ENCODE peak calls at places on chromosome 4, in six cellular contexts. One of them, this sample, is unnamed.
A peak's percentile ranks its signal among the peaks of the same experiment; 100 is the strongest.

GRCh38 chr4:142404191-142404611 is 441.9 kb downstream of the INPP4B start:
- DNase-seq in HepG2: no peak
- DNase-seq in suprapubic skin: no peak
- DNase-seq in adrenal gland: peak; percentile 49
- DNase-seq in ovary: no peak
- DNase-seq in sigmoid colon: no peak
- DNase-seq in this sample: peak; percentile 18

GRCh38 chr4:23023121-23023520 is 330.4 kb downstream of the GBA3 start:
- DNase-seq in adrenal gland: no peak
- DNase-seq in suprapubic skin: no peak
- DNase-seq in ovary: no peak
- DNase-seq in HepG2: no peak
- DNase-seq in sigmoid colon: no peak
- DNase-seq in this sample: no peak

GRCh38 chr4:144579411-144580020 is 66.4 kb upstream of the HHIP start:
- DNase-seq in ovary: no peak
- DNase-seq in suprapubic skin: no peak
- DNase-seq in sigmoid colon: no peak
- DNase-seq in adrenal gland: no peak
- DNase-seq in HepG2: no peak
- DNase-seq in this sample: no peak

GRCh38 chr4:12296366-12296765 is 867.7 kb upstream of the HS3ST1 start:
- DNase-seq in ovary: no peak
- DNase-seq in HepG2: no peak
- DNase-seq in adrenal gland: no peak
- DNase-seq in suprapubic skin: no peak
- DNase-seq in sigmoid colon: no peak
- DNase-seq in this sample: no peak

GRCh38 chr4:164659765-164660164 is 94.2 kb upstream of the SMIM31 start:
- DNase-seq in sigmoid colon: no peak
- DNase-seq in adrenal gland: no peak
- DNase-seq in suprapubic skin: no peak
- DNase-seq in ovary: no peak
- DNase-seq in HepG2: no peak
- DNase-seq in this sample: no peak

GRCh38 chr4:20474119-20474518 is 222.4 kb downstream of the SLIT2 start:
- DNase-seq in ovary: no peak
- DNase-seq in adrenal gland: no peak
- DNase-seq in sigmoid colon: no peak
- DNase-seq in HepG2: no peak
- DNase-seq in suprapubic skin: no peak
- DNase-seq in this sample: no peak

GRCh38 chr4:88107406-88108107 is 50.9 kb downstream of the ABCG2 start:
- DNase-seq in adrenal gland: peak; percentile 45
- DNase-seq in suprapubic skin: no peak
- DNase-seq in ovary: no peak
- DNase-seq in HepG2: peak; percentile 99
- DNase-seq in sigmoid colon: no peak
- DNase-seq in this sample: peak; percentile 53

GRCh38 chr4:3436048-3436797 is 5.5 kb upstream of the HGFAC start:
- DNase-seq in ovary: no peak
- DNase-seq in HepG2: no peak
- DNase-seq in suprapubic skin: no peak
- DNase-seq in sigmoid colon: no peak
- DNase-seq in adrenal gland: no peak
- DNase-seq in this sample: no peak

GRCh38 chr4:66465111-66465510 is 794.8 kb upstream of the EPHA5 start:
- DNase-seq in ovary: no peak
- DNase-seq in sigmoid colon: no peak
- DNase-seq in HepG2: no peak
- DNase-seq in adrenal gland: no peak
- DNase-seq in suprapubic skin: no peak
- DNase-seq in this sample: no peak

GRCh38 chr4:76059750-76060149 is 14.8 kb upstream of the ART3 start:
- DNase-seq in ovary: no peak
- DNase-seq in sigmoid colon: no peak
- DNase-seq in HepG2: no peak
- DNase-seq in suprapubic skin: no peak
- DNase-seq in adrenal gland: no peak
- DNase-seq in this sample: no peak

GRCh38 chr4:143241892-143242291 is 57.2 kb downstream of the USP38 start:
- DNase-seq in suprapubic skin: no peak
- DNase-seq in ovary: no peak
- DNase-seq in sigmoid colon: no peak
- DNase-seq in HepG2: peak; percentile 24
- DNase-seq in adrenal gland: no peak
- DNase-seq in this sample: peak; percentile 36

GRCh38 chr4:5708171-5708828 is at the start of gene EVC2:
- DNase-seq in adrenal gland: peak; percentile 51
- DNase-seq in suprapubic skin: peak; percentile 88
- DNase-seq in HepG2: no peak
- DNase-seq in ovary: peak; percentile 87
- DNase-seq in sigmoid colon: peak; percentile 91
- DNase-seq in this sample: no peak

GRCh38 chr4:122898370-122899150 is 23.8 kb downstream of the NUDT6 start:
- DNase-seq in sigmoid colon: no peak
- DNase-seq in ovary: no peak
- DNase-seq in adrenal gland: peak; percentile 27
- DNase-seq in HepG2: no peak
- DNase-seq in suprapubic skin: no peak
- DNase-seq in this sample: no peak

GRCh38 chr4:7396186-7396585 is 38.5 kb downstream of the PSAPL1 start:
- DNase-seq in ovary: no peak
- DNase-seq in HepG2: no peak
- DNase-seq in adrenal gland: no peak
- DNase-seq in suprapubic skin: peak; percentile 48
- DNase-seq in sigmoid colon: no peak
- DNase-seq in this sample: no peak

GRCh38 chr4:87806520-87806919 is 7.2 kb downstream of the IBSP start:
- DNase-seq in adrenal gland: no peak
- DNase-seq in HepG2: no peak
- DNase-seq in ovary: no peak
- DNase-seq in suprapubic skin: no peak
- DNase-seq in sigmoid colon: no peak
- DNase-seq in this sample: no peak

GRCh38 chr4:158630893-158631292 is 40.8 kb downstream of the C4orf46 start:
- DNase-seq in ovary: no peak
- DNase-seq in suprapubic skin: no peak
- DNase-seq in HepG2: no peak
- DNase-seq in adrenal gland: no peak
- DNase-seq in sigmoid colon: no peak
- DNase-seq in this sample: no peak

GRCh38 chr4:42364654-42365053 is 32.6 kb upstream of the SHISA3 start:
- DNase-seq in sigmoid colon: no peak
- DNase-seq in suprapubic skin: no peak
- DNase-seq in ovary: no peak
- DNase-seq in adrenal gland: no peak
- DNase-seq in HepG2: no peak
- DNase-seq in this sample: no peak

GRCh38 chr4:38529189-38530115 is 134.5 kb upstream of the KLF3 start:
- DNase-seq in suprapubic skin: no peak
- DNase-seq in sigmoid colon: no peak
- DNase-seq in adrenal gland: peak; percentile 37
- DNase-seq in ovary: no peak
- DNase-seq in HepG2: no peak
- DNase-seq in this sample: peak; percentile 90

GRCh38 chr4:32607978-32608377 is 1887.8 kb downstream of the PCDH7 start:
- DNase-seq in suprapubic skin: no peak
- DNase-seq in adrenal gland: no peak
- DNase-seq in HepG2: no peak
- DNase-seq in ovary: no peak
- DNase-seq in sigmoid colon: no peak
- DNase-seq in this sample: no peak

GRCh38 chr4:100430441-100430840 is 87.4 kb downstream of the EMCN start:
- DNase-seq in HepG2: no peak
- DNase-seq in sigmoid colon: no peak
- DNase-seq in adrenal gland: no peak
- DNase-seq in ovary: no peak
- DNase-seq in suprapubic skin: no peak
- DNase-seq in this sample: no peak

GRCh38 chr4:121380448-121381147 is at the start of gene QRFPR:
- DNase-seq in adrenal gland: no peak
- DNase-seq in HepG2: no peak
- DNase-seq in sigmoid colon: no peak
- DNase-seq in ovary: no peak
- DNase-seq in suprapubic skin: no peak
- DNase-seq in this sample: peak; percentile 1

GRCh38 chr4:82718067-82718935 is 80.3 kb downstream of the SCD5 start:
- DNase-seq in sigmoid colon: peak; percentile 86
- DNase-seq in adrenal gland: peak; percentile 90
- DNase-seq in suprapubic skin: no peak
- DNase-seq in ovary: peak; percentile 81
- DNase-seq in HepG2: peak; percentile 9
- DNase-seq in this sample: no peak

GRCh38 chr4:181685911-181686310 is 557.3 kb upstream of the TENM3 start:
- DNase-seq in sigmoid colon: no peak
- DNase-seq in HepG2: no peak
- DNase-seq in suprapubic skin: no peak
- DNase-seq in adrenal gland: no peak
- DNase-seq in ovary: no peak
- DNase-seq in this sample: no peak

GRCh38 chr4:71195932-71196331 is 142.9 kb upstream of the SLC4A4 start:
- DNase-seq in HepG2: no peak
- DNase-seq in suprapubic skin: no peak
- DNase-seq in ovary: no peak
- DNase-seq in sigmoid colon: peak; percentile 56
- DNase-seq in adrenal gland: no peak
- DNase-seq in this sample: no peak

GRCh38 chr4:4457803-4458550 is 71.1 kb downstream of the NSG1 start:
- DNase-seq in adrenal gland: no peak
- DNase-seq in ovary: no peak
- DNase-seq in suprapubic skin: no peak
- DNase-seq in sigmoid colon: no peak
- DNase-seq in HepG2: no peak
- DNase-seq in this sample: no peak

GRCh38 chr4:94566420-94566819 is 114.7 kb downstream of the PDLIM5 start:
- DNase-seq in adrenal gland: no peak
- DNase-seq in HepG2: peak; percentile 71
- DNase-seq in suprapubic skin: no peak
- DNase-seq in ovary: no peak
- DNase-seq in sigmoid colon: no peak
- DNase-seq in this sample: no peak

GRCh38 chr4:113574636-113575103 is 186.9 kb downstream of the CAMK2D start:
- DNase-seq in sigmoid colon: no peak
- DNase-seq in ovary: no peak
- DNase-seq in suprapubic skin: no peak
- DNase-seq in HepG2: no peak
- DNase-seq in adrenal gland: no peak
- DNase-seq in this sample: no peak

DNA sequence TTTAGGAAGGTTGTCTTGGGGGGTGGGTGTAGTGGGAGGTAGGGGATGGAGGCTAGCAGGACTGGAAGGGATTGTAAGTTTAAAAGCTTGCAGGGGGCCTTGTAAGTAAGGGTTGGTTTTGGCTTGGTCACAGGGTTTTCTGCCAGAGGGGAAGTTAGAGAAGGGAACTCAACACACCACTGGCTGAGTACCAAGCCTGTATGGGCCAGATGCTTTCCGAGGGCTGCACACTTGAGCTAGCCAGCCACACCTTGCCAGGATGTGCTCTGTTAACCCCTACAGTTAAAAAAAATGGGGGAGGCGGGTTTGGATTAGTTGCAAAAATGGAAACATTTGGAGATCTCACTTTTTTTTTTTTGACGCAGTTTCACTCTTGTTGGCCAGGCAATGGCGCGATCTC is 1.2 kb upstream of the RPS3A start:
- DNase-seq in ovary: no peak
- DNase-seq in adrenal gland: peak; percentile 32
- DNase-seq in suprapubic skin: no peak
- DNase-seq in HepG2: no peak
- DNase-seq in sigmoid colon: peak; percentile 68
- DNase-seq in this sample: no peak
- TF ChIP-seq POLR2A in ovary: no peak
- TF ChIP-seq POLR2A in adrenal gland: no peak
- TF ChIP-seq POLR2A in suprapubic skin: no peak
- TF ChIP-seq POLR2A in HepG2: no peak
- TF ChIP-seq POLR2A in sigmoid colon: no peak
- TF ChIP-seq POLR2A in this sample: no peak

GRCh38 chr4:153434190-153434589 is 32.0 kb upstream of the TMEM131L start:
- DNase-seq in suprapubic skin: no peak
- DNase-seq in ovary: no peak
- DNase-seq in adrenal gland: no peak
- DNase-seq in HepG2: no peak
- DNase-seq in sigmoid colon: no peak
- DNase-seq in this sample: no peak

GRCh38 chr4:153428816-153429592 is 37.2 kb upstream of the TMEM131L start:
- DNase-seq in suprapubic skin: no peak
- DNase-seq in ovary: no peak
- DNase-seq in adrenal gland: no peak
- DNase-seq in HepG2: no peak
- DNase-seq in sigmoid colon: peak; percentile 68
- DNase-seq in this sample: no peak

GRCh38 chr4:153433753-153434105 is 32.4 kb upstream of the TMEM131L start:
- DNase-seq in ovary: no peak
- DNase-seq in adrenal gland: no peak
- DNase-seq in HepG2: no peak
- DNase-seq in sigmoid colon: no peak
- DNase-seq in suprapubic skin: no peak
- DNase-seq in this sample: no peak

GRCh38 chr4:153427363-153428071 is 38.6 kb upstream of the TMEM131L start:
- DNase-seq in sigmoid colon: no peak
- DNase-seq in suprapubic skin: no peak
- DNase-seq in HepG2: no peak
- DNase-seq in adrenal gland: no peak
- DNase-seq in ovary: no peak
- DNase-seq in this sample: no peak

GRCh38 chr4:153432971-153433752 is 33.0 kb upstream of the TMEM131L start:
- DNase-seq in ovary: peak; percentile 21
- DNase-seq in HepG2: peak; percentile 79
- DNase-seq in adrenal gland: peak; percentile 87
- DNase-seq in sigmoid colon: peak; percentile 74
- DNase-seq in suprapubic skin: no peak
- DNase-seq in this sample: peak; percentile 86
- TF ChIP-seq POLR2A in ovary: no peak
- TF ChIP-seq POLR2A in HepG2: no peak
- TF ChIP-seq POLR2A in adrenal gland: peak; percentile 8
- TF ChIP-seq POLR2A in sigmoid colon: no peak
- TF ChIP-seq POLR2A in suprapubic skin: no peak
- TF ChIP-seq POLR2A in this sample: no peak

GRCh38 chr4:102826890-102827673 is at the start of gene UBE2D3:
- DNase-seq in sigmoid colon: peak; percentile 99
- DNase-seq in adrenal gland: peak; percentile 96
- DNase-seq in ovary: peak; percentile 97
- DNase-seq in HepG2: peak; percentile 81
- DNase-seq in suprapubic skin: peak; percentile 98
- DNase-seq in this sample: peak; percentile 99
- TF ChIP-seq POLR2A in sigmoid colon: peak; percentile 59
- TF ChIP-seq POLR2A in adrenal gland: peak; percentile 91
- TF ChIP-seq POLR2A in ovary: peak; percentile 91
- TF ChIP-seq POLR2A in HepG2: peak; percentile 60
- TF ChIP-seq POLR2A in suprapubic skin: peak; percentile 83
- TF ChIP-seq POLR2A in this sample: peak; percentile 93

DNA sequence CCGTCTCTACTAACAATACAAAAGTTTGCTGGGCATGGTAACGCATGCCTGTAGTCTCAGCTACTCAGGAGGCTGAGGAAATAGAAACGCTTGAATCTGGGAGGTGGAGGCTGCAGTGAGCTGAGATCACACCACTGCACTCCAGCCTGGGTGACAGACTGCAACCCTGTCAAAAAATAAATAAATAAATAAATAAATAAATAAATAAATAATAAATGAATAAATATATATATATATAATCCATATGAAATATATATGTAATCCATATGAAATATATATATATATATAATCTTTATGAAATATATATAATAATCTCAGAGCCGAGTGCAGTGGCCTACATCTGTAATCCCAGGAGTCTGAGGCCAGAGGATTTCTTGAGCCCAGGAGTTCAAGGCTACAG is 17.8 kb upstream of the RBPJ start:
- DNase-seq in ovary: no peak
- DNase-seq in suprapubic skin: no peak
- DNase-seq in adrenal gland: no peak
- DNase-seq in HepG2: no peak
- DNase-seq in sigmoid colon: no peak
- DNase-seq in this sample: no peak
- TF ChIP-seq POLR2A in ovary: no peak
- TF ChIP-seq POLR2A in suprapubic skin: no peak
- TF ChIP-seq POLR2A in adrenal gland: no peak
- TF ChIP-seq POLR2A in HepG2: no peak
- TF ChIP-seq POLR2A in sigmoid colon: no peak
- TF ChIP-seq POLR2A in this sample: no peak